ENCODE peak calls at places on chromosomes 6 and 20, in five cellular contexts. One of them, this sample, is unnamed. For H3K9me3, the result is how much of the 10 kb centered on the place peaks cover.

GRCh38 chr20:53749499-53749898 is 155.9 kb upstream of the ZNF217 start:
- DNase-seq in heart left ventricle: no peak
- DNase-seq in Peyer's patch: no peak
- DNase-seq in esophagus muscularis mucosa: no peak
- DNase-seq in body of pancreas: no peak
- DNase-seq in this sample: no peak

GRCh38 chr6:16898640-16899428 is 137.6 kb upstream of the ATXN1 start:
- DNase-seq in esophagus muscularis mucosa: no peak
- DNase-seq in body of pancreas: no peak
- DNase-seq in Peyer's patch: no peak
- DNase-seq in heart left ventricle: no peak
- DNase-seq in this sample: no peak

GRCh38 chr20:44448753-44449546 is 26.7 kb upstream of the TTPAL start:
- DNase-seq in Peyer's patch: no peak
- DNase-seq in esophagus muscularis mucosa: no peak
- DNase-seq in body of pancreas: no peak
- DNase-seq in heart left ventricle: no peak
- DNase-seq in this sample: no peak

GRCh38 chr6:166633732-166634535 is 6.9 kb upstream of the RPS6KA2 start:
- DNase-seq in esophagus muscularis mucosa: no peak
- DNase-seq in Peyer's patch: no peak
- DNase-seq in body of pancreas: no peak
- DNase-seq in heart left ventricle: no peak
- DNase-seq in this sample: no peak

GRCh38 chr20:64093013-64093503 is 8.9 kb upstream of the LKAAEAR1 start:
- DNase-seq in heart left ventricle: no peak
- DNase-seq in Peyer's patch: no peak
- DNase-seq in body of pancreas: no peak
- DNase-seq in esophagus muscularis mucosa: no peak
- DNase-seq in this sample: no peak

GRCh38 chr6:98971303-98971702 is 23.6 kb upstream of the FBXL4 start:
- DNase-seq in heart left ventricle: no peak
- DNase-seq in Peyer's patch: no peak
- DNase-seq in esophagus muscularis mucosa: no peak
- DNase-seq in body of pancreas: no peak
- DNase-seq in this sample: no peak

GRCh38 chr6:27250955-27251671 is 3.6 kb downstream of the PRSS16 start:
- DNase-seq in esophagus muscularis mucosa: no peak
- DNase-seq in heart left ventricle: peak
- DNase-seq in body of pancreas: peak
- DNase-seq in Peyer's patch: peak
- DNase-seq in this sample: no peak

GRCh38 chr6:21384211-21384610 is 209.3 kb upstream of the SOX4 start:
- DNase-seq in Peyer's patch: no peak
- DNase-seq in esophagus muscularis mucosa: no peak
- DNase-seq in heart left ventricle: no peak
- DNase-seq in body of pancreas: no peak
- DNase-seq in this sample: no peak

GRCh38 chr6:44869321-44869897 is 458.7 kb upstream of the RUNX2 start:
- DNase-seq in Peyer's patch: no peak
- DNase-seq in esophagus muscularis mucosa: no peak
- DNase-seq in heart left ventricle: no peak
- DNase-seq in body of pancreas: no peak
- DNase-seq in this sample: no peak

GRCh38 chr20:37986873-37987601 is 46.2 kb downstream of the TTI1 start:
- DNase-seq in heart left ventricle: peak
- DNase-seq in body of pancreas: peak
- DNase-seq in esophagus muscularis mucosa: no peak
- DNase-seq in Peyer's patch: no peak
- DNase-seq in this sample: no peak

GRCh38 chr6:53119349-53119748 is 29.3 kb downstream of the GCM1 start:
- DNase-seq in esophagus muscularis mucosa: no peak
- DNase-seq in body of pancreas: no peak
- DNase-seq in heart left ventricle: no peak
- DNase-seq in Peyer's patch: no peak
- DNase-seq in this sample: no peak

GRCh38 chr6:21997414-21998037 is 299.3 kb downstream of the PRL start:
- DNase-seq in heart left ventricle: no peak
- DNase-seq in Peyer's patch: no peak
- DNase-seq in body of pancreas: no peak
- DNase-seq in esophagus muscularis mucosa: no peak
- DNase-seq in this sample: no peak

GRCh38 chr6:110485461-110485860 is 9.0 kb upstream of the SLC22A16 start:
- DNase-seq in esophagus muscularis mucosa: peak
- DNase-seq in Peyer's patch: no peak
- DNase-seq in heart left ventricle: no peak
- DNase-seq in body of pancreas: no peak
- DNase-seq in this sample: no peak

GRCh38 chr6:99780556-99780885 is 173.9 kb downstream of the PRDM13 start:
- DNase-seq in heart left ventricle: no peak
- DNase-seq in esophagus muscularis mucosa: no peak
- DNase-seq in Peyer's patch: no peak
- DNase-seq in body of pancreas: no peak
- DNase-seq in this sample: no peak

GRCh38 chr6:139970591-139970991 is 596.1 kb upstream of the CITED2 start:
- DNase-seq in esophagus muscularis mucosa: no peak
- DNase-seq in heart left ventricle: no peak
- DNase-seq in Peyer's patch: no peak
- DNase-seq in body of pancreas: no peak
- DNase-seq in this sample: no peak

GRCh38 chr6:77764364-77764763 is 111.5 kb downstream of the MEI4 start:
- DNase-seq in heart left ventricle: no peak
- DNase-seq in body of pancreas: no peak
- DNase-seq in Peyer's patch: no peak
- DNase-seq in esophagus muscularis mucosa: no peak
- DNase-seq in this sample: no peak

GRCh38 chr6:46638650-46639049 is 14.0 kb downstream of the CYP39A1 start:
- DNase-seq in esophagus muscularis mucosa: no peak
- DNase-seq in Peyer's patch: no peak
- DNase-seq in body of pancreas: no peak
- DNase-seq in heart left ventricle: no peak
- DNase-seq in this sample: no peak

GRCh38 chr20:20492521-20493334 is 124.8 kb downstream of the INSM1 start:
- DNase-seq in esophagus muscularis mucosa: no peak
- DNase-seq in heart left ventricle: no peak
- DNase-seq in body of pancreas: peak
- DNase-seq in Peyer's patch: no peak
- DNase-seq in this sample: no peak

GRCh38 chr6:39496951-39497350 is 174.4 kb upstream of the KCNK16 start:
- DNase-seq in Peyer's patch: no peak
- DNase-seq in heart left ventricle: no peak
- DNase-seq in esophagus muscularis mucosa: no peak
- DNase-seq in body of pancreas: no peak
- DNase-seq in this sample: peak

GRCh38 chr20:61748376-61748775 is 317.3 kb downstream of the TAF4 start:
- DNase-seq in body of pancreas: no peak
- DNase-seq in Peyer's patch: no peak
- DNase-seq in heart left ventricle: no peak
- DNase-seq in esophagus muscularis mucosa: no peak
- DNase-seq in this sample: no peak

GRCh38 chr20:23362392-23363256 is 642 bp downstream of the GZF1 start:
- DNase-seq in body of pancreas: peak
- DNase-seq in heart left ventricle: no peak
- DNase-seq in Peyer's patch: no peak
- DNase-seq in esophagus muscularis mucosa: no peak
- DNase-seq in this sample: peak

GRCh38 chr6:12392490-12392889 is 102.3 kb downstream of the EDN1 start:
- DNase-seq in esophagus muscularis mucosa: no peak
- DNase-seq in heart left ventricle: no peak
- DNase-seq in body of pancreas: no peak
- DNase-seq in Peyer's patch: no peak
- DNase-seq in this sample: no peak

GRCh38 chr6:154302111-154302752 is 54.4 kb downstream of the IPCEF1 start:
- DNase-seq in body of pancreas: no peak
- DNase-seq in esophagus muscularis mucosa: no peak
- DNase-seq in Peyer's patch: no peak
- DNase-seq in heart left ventricle: no peak
- DNase-seq in this sample: no peak

GRCh38 chr6:79506251-79506650 is 31.0 kb downstream of the LCA5 start:
- DNase-seq in heart left ventricle: no peak
- DNase-seq in esophagus muscularis mucosa: no peak
- DNase-seq in Peyer's patch: no peak
- DNase-seq in body of pancreas: no peak
- DNase-seq in this sample: no peak

GRCh38 chr20:36573103-36573797 is at the start of gene TGIF2:
- DNase-seq in body of pancreas: peak
- DNase-seq in Peyer's patch: peak
- DNase-seq in esophagus muscularis mucosa: no peak
- DNase-seq in heart left ventricle: peak
- DNase-seq in this sample: peak
- TF ChIP-seq POLR2A in body of pancreas: peak
- TF ChIP-seq POLR2A in Peyer's patch: no peak
- TF ChIP-seq POLR2A in esophagus muscularis mucosa: no peak
- TF ChIP-seq POLR2A in heart left ventricle: peak
- TF ChIP-seq POLR2A in this sample: peak

GRCh38 chr20:39913274-39913673 is 775.8 kb downstream of the MAFB start:
- DNase-seq in esophagus muscularis mucosa: no peak
- DNase-seq in Peyer's patch: no peak
- DNase-seq in body of pancreas: no peak
- DNase-seq in heart left ventricle: no peak
- DNase-seq in this sample: no peak

GRCh38 chr20:39916236-39916635 is 772.8 kb downstream of the MAFB start:
- DNase-seq in heart left ventricle: no peak
- DNase-seq in Peyer's patch: no peak
- DNase-seq in esophagus muscularis mucosa: no peak
- DNase-seq in body of pancreas: no peak
- DNase-seq in this sample: no peak

GRCh38 chr20:39909447-39909846 is 779.6 kb downstream of the MAFB start:
- DNase-seq in Peyer's patch: no peak
- DNase-seq in heart left ventricle: peak
- DNase-seq in body of pancreas: no peak
- DNase-seq in esophagus muscularis mucosa: no peak
- DNase-seq in this sample: peak

GRCh38 chr20:39910536-39910935 is 778.5 kb downstream of the MAFB start:
- DNase-seq in heart left ventricle: no peak
- DNase-seq in body of pancreas: no peak
- DNase-seq in esophagus muscularis mucosa: no peak
- DNase-seq in Peyer's patch: no peak
- DNase-seq in this sample: no peak

DNA sequence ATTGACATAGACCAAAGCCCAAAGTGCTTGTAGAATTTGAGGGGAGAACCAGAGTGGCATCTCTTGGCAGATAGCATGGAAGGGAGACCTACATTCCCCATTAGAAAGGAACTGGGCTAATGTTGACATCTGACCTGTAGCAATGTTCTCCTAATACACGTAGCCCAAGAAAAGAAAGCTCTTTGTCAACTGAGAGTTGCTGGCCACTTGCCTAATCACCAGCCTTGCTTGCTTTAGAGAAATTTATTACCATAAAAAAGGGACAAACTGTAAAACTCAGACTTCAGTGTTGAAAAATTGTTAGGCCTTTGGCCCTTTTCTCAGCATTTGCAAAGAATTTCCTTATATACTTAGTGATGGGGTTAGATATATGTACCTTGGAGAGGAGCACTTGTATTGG is 777.5 kb downstream of the MAFB start:
- DNase-seq in Peyer's patch: no peak
- DNase-seq in heart left ventricle: no peak
- DNase-seq in body of pancreas: no peak
- DNase-seq in esophagus muscularis mucosa: no peak
- DNase-seq in this sample: no peak
- H3K9me3 ChIP-seq in Peyer's patch: under half
- H3K9me3 ChIP-seq in heart left ventricle: under half
- H3K9me3 ChIP-seq in body of pancreas: under half
- H3K9me3 ChIP-seq in esophagus muscularis mucosa: under half
- H3K9me3 ChIP-seq in this sample: under half

DNA sequence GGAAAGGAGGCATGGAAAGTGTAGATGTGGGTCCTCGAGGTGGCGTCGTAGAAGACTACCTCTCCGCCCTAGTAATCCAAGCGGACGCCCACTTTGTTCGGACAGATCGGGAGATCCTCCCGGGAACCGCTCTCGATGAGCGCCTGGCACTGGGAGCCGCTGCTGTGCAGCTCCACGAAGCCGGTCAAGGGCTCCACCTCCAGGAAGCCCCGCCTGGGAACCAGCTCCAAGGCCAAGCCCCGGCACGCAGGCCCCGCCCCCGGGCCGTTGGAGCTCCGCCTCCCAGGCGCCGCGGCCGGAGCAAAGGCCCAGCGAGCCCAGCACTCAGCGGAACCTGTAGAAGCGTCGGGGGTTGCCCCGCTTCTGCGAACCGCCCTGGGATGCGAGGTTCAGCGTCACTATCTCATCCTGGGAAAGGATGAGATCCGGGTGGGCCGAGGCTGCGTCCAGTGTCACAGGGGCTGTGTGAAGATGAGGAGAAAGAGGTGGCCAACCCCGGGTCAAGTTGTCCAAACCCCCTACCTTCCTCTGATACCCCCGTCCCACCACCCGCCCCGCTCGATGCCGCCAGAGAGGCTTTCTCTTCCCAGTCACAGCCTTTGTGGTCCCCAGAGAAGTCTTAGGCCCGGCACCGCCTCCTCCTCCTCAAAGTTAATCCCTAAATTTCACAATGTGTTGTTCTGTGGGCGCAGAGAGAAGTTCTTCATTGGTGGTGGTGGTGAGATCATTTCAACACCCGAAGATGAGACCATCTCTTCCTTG is 10.8 kb downstream of the TRIM31 start:
- DNase-seq in esophagus muscularis mucosa: peak
- DNase-seq in body of pancreas: peak
- DNase-seq in heart left ventricle: peak
- DNase-seq in Peyer's patch: peak
- DNase-seq in this sample: peak
- TF ChIP-seq POLR2A in esophagus muscularis mucosa: peak
- TF ChIP-seq POLR2A in body of pancreas: peak
- TF ChIP-seq POLR2A in heart left ventricle: peak
- TF ChIP-seq POLR2A in Peyer's patch: peak
- TF ChIP-seq POLR2A in this sample: peak

GRCh38 chr20:56001890-56002289 is 3.4 kb downstream of the CBLN4 start:
- DNase-seq in esophagus muscularis mucosa: no peak
- DNase-seq in body of pancreas: no peak
- DNase-seq in heart left ventricle: no peak
- DNase-seq in Peyer's patch: no peak
- DNase-seq in this sample: no peak

GRCh38 chr20:56004611-56005388 is 519 bp downstream of the CBLN4 start:
- DNase-seq in heart left ventricle: no peak
- DNase-seq in esophagus muscularis mucosa: no peak
- DNase-seq in Peyer's patch: no peak
- DNase-seq in body of pancreas: no peak
- DNase-seq in this sample: no peak

GRCh38 chr20:56003111-56003800 is 2.1 kb downstream of the CBLN4 start:
- DNase-seq in Peyer's patch: no peak
- DNase-seq in body of pancreas: no peak
- DNase-seq in esophagus muscularis mucosa: no peak
- DNase-seq in heart left ventricle: no peak
- DNase-seq in this sample: no peak

GRCh38 chr20:56005389-56005715 is at the start of gene CBLN4:
- DNase-seq in body of pancreas: no peak
- DNase-seq in esophagus muscularis mucosa: no peak
- DNase-seq in Peyer's patch: no peak
- DNase-seq in heart left ventricle: no peak
- DNase-seq in this sample: no peak

DNA sequence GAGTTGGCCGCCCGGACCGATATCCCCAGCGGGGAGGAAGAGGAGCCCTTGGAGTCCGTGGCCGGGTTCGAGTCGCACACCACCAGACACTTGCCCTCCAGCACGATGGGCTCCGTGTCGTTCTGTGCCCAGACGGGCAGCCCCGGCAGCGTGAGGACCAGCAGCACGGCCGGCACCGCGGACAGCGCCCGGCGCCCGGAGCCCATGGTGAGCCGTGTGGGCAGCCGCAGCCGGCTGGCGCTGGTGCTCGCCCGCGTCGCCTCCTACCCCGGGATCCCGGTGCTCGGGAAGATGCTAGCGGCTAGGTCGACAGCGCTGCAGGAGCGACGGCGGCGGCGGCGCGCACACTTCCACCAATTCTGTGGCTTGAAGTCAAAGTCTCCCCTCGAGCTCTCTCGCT is 1.4 kb downstream of the CBLN4 start:
- DNase-seq in body of pancreas: no peak
- DNase-seq in heart left ventricle: peak
- DNase-seq in esophagus muscularis mucosa: no peak
- DNase-seq in Peyer's patch: peak
- DNase-seq in this sample: no peak
- H3K9me3 ChIP-seq in body of pancreas: under half
- H3K9me3 ChIP-seq in heart left ventricle: under half
- H3K9me3 ChIP-seq in esophagus muscularis mucosa: under half
- H3K9me3 ChIP-seq in Peyer's patch: under half
- H3K9me3 ChIP-seq in this sample: under half